ENCODE peak calls at places on chromosome 13, in eight cellular contexts. T is HCT116, A is stomach, D is breast epithelium, Y is prostate gland, F is transverse colon, B is spleen, M is upper lobe of left lung. E is an unnamed sample.

GRCh38 chr13:47188802-47189201 is 291.9 kb upstream of the HTR2A start:
- DNase-seq in Y (no peak), A (no peak), M (no peak), D (no peak), B (no peak), T (no peak), F (no peak), E (no peak)

GRCh38 chr13:114064516-114065140 is 67.8 kb downstream of the RASA3 start:
- DNase-seq in Y (peak), A (peak), M (peak), D (no peak), B (peak), T (no peak), F (peak), E (no peak)

GRCh38 chr13:93230466-93230865 is 3.9 kb downstream of the GPC6 start:
- DNase-seq in M (no peak), T (no peak), A (no peak), Y (no peak), F (no peak), B (no peak), D (no peak), E (no peak)

GRCh38 chr13:67045357-67045756 is 184.8 kb downstream of the PCDH9 start:
- DNase-seq in D (no peak), Y (no peak), M (no peak), B (no peak), T (no peak), A (no peak), F (no peak), E (no peak)

GRCh38 chr13:47869780-47870179 is 131.3 kb downstream of the SUCLA2 start:
- DNase-seq in Y (no peak), A (no peak), D (no peak), F (no peak), B (no peak), T (no peak), M (no peak), E (no peak)

GRCh38 chr13:50396001-50396400 is 380.8 kb downstream of the KCNRG start:
- DNase-seq in B (no peak), T (no peak), D (no peak), F (no peak), Y (no peak), A (no peak), M (no peak), E (peak)

GRCh38 chr13:79673310-79673992 is 192.5 kb downstream of the NDFIP2 start:
- DNase-seq in B (no peak), M (no peak), T (no peak), F (no peak), A (no peak), Y (no peak), D (no peak), E (no peak)

GRCh38 chr13:49641810-49642291 is 13.5 kb downstream of the ARL11 start:
- DNase-seq in D (no peak), A (no peak), M (no peak), F (peak), Y (no peak), B (peak), T (no peak), E (peak)

GRCh38 chr13:90375851-90376250 is 971.6 kb upstream of the MIR17HG start:
- DNase-seq in B (no peak), Y (no peak), A (no peak), M (no peak), D (no peak), T (no peak), F (no peak), E (no peak)

GRCh38 chr13:113474179-113474578 is 16.3 kb downstream of the DCUN1D2 start:
- DNase-seq in M (no peak), B (no peak), A (no peak), F (peak), T (no peak), D (peak), Y (no peak), E (no peak)

GRCh38 chr13:50456111-50456510 is 387.4 kb downstream of the DLEU7 start:
- DNase-seq in A (no peak), D (no peak), M (no peak), F (no peak), T (no peak), B (no peak), Y (no peak), E (no peak)

GRCh38 chr13:114102521-114103288 is 29.7 kb downstream of the RASA3 start:
- DNase-seq in Y (no peak), D (no peak), T (no peak), F (peak), B (peak), M (peak), A (no peak), E (no peak)

GRCh38 chr13:43388282-43389034 is 365.1 kb downstream of the DNAJC15 start:
- DNase-seq in A (peak), F (no peak), D (no peak), Y (no peak), T (peak), B (no peak), M (no peak), E (no peak)

GRCh38 chr13:50282016-50282415 is 266.8 kb downstream of the KCNRG start:
- DNase-seq in D (no peak), T (no peak), Y (no peak), M (no peak), A (no peak), F (no peak), B (no peak), E (no peak)

GRCh38 chr13:53064721-53065120 is 36.1 kb downstream of the OLFM4 start:
- DNase-seq in F (no peak), B (no peak), D (no peak), A (no peak), M (no peak), T (no peak), Y (no peak), E (no peak)

GRCh38 chr13:24613128-24613527 is 67.1 kb upstream of the ATP12A start:
- DNase-seq in F (no peak), A (no peak), T (no peak), M (no peak), D (no peak), B (no peak), Y (no peak), E (no peak)

GRCh38 chr13:24038846-24039330 is 121.6 kb upstream of the SPATA13 start:
- DNase-seq in F (peak), D (peak), T (no peak), B (no peak), A (no peak), Y (peak), M (no peak), E (no peak)

GRCh38 chr13:36764957-36765356 is 54.1 kb upstream of the RFXAP start:
- DNase-seq in M (no peak), T (no peak), A (no peak), F (no peak), D (no peak), B (no peak), Y (no peak), E (no peak)

GRCh38 chr13:31920301-31920818 is 111.2 kb upstream of the FRY start:
- DNase-seq in B (no peak), D (no peak), T (no peak), M (no peak), A (no peak), F (no peak), Y (no peak), E (no peak)

GRCh38 chr13:44416297-44416696 is 42.7 kb downstream of the SERP2 start:
- DNase-seq in D (no peak), M (no peak), F (no peak), Y (no peak), A (no peak), B (peak), T (no peak), E (no peak)

GRCh38 chr13:95343944-95344343 is 42.7 kb upstream of the ABCC4 start:
- DNase-seq in F (no peak), B (no peak), M (no peak), Y (no peak), T (no peak), D (no peak), A (no peak), E (no peak)

GRCh38 chr13:106573855-106574254 is 5.9 kb upstream of the ARGLU1 start:
- DNase-seq in T (no peak), M (no peak), F (peak), A (peak), D (no peak), B (no peak), Y (no peak), E (no peak)

GRCh38 chr13:98927954-98928927 is 49.6 kb downstream of the DOCK9 start:
- DNase-seq in D (no peak), F (no peak), Y (no peak), M (no peak), B (no peak), A (no peak), T (no peak), E (no peak)

GRCh38 chr13:29936051-29936813 is 85.8 kb upstream of the UBL3 start:
- DNase-seq in F (no peak), A (no peak), T (no peak), M (no peak), Y (no peak), B (peak), D (no peak), E (no peak)

GRCh38 chr13:113774177-113775107 is 15.4 kb downstream of the TMEM255B start:
- DNase-seq in M (no peak), T (no peak), B (no peak), D (no peak), Y (no peak), A (peak), F (no peak), E (no peak)

GRCh38 chr13:108779308-108779707 is 149.9 kb downstream of the MYO16 start:
- DNase-seq in Y (no peak), M (no peak), B (no peak), D (no peak), A (no peak), T (no peak), F (no peak), E (no peak)

GRCh38 chr13:72677431-72677830 is 50.0 kb downstream of the MZT1 start:
- DNase-seq in T (no peak), M (no peak), F (no peak), A (no peak), D (no peak), Y (no peak), B (no peak), E (no peak)

GRCh38 chr13:65268009-65268408 is 1962.1 kb downstream of the PCDH9 start:
- DNase-seq in F (no peak), Y (no peak), T (no peak), A (no peak), B (no peak), M (no peak), D (no peak), E (no peak)

GRCh38 chr13:36986462-36987240 is 12.5 kb downstream of the ALG5 start:
- DNase-seq in T (no peak), A (no peak), M (no peak), B (no peak), F (no peak), Y (no peak), D (no peak), E (no peak)

GRCh38 chr13:105273665-105274222 is 1261.7 kb downstream of the EFNB2 start:
- DNase-seq in A (no peak), T (no peak), D (no peak), B (no peak), F (no peak), M (no peak), Y (no peak), E (no peak)

GRCh38 chr13:105276571-105276970 is 1258.9 kb downstream of the EFNB2 start:
- DNase-seq in D (no peak), A (no peak), F (no peak), Y (no peak), M (no peak), T (no peak), B (no peak), E (no peak)

GRCh38 chr13:105272660-105273631 is 1262.5 kb downstream of the EFNB2 start:
- DNase-seq in B (peak), Y (no peak), M (peak), F (no peak), T (no peak), A (no peak), D (no peak), E (no peak)

DNA sequence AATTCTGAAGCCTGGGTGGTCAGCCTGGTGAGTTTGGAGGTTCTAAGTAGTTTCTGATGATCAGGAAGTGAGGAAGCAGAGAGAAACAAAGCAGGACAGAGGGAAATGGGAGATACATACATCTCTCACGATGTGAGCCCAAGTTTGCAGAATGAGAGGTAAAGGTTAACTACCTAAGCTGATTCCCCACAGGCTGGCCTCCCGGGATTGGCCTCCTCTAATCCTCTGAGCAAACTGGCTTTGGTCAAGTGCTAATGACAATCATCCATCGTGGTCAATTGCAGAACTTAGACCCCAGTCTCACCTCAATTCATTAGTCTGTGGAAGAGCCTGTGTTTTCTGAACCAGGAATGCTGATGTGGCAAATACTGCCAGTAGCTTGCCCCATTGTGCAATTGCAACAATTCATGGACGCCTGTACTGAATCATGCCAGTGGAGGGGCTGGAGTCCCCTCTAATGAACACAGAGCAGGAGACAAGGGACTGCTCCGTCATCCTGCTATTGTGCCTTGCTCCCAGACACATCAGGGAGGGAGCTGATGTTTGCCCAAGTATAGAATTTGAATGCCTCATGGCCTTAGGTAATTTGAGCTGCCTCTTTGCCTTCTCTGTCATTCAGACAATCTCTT is 1256.6 kb downstream of the EFNB2 start:
- DNase-seq in T (no peak), B (no peak), A (no peak), Y (no peak), D (no peak), F (no peak), M (no peak), E (no peak)
- H3K27ac ChIP-seq in T (no peak), B (no peak), A (no peak), Y (no peak), D (no peak), F (no peak), M (no peak), E (no peak)

DNA sequence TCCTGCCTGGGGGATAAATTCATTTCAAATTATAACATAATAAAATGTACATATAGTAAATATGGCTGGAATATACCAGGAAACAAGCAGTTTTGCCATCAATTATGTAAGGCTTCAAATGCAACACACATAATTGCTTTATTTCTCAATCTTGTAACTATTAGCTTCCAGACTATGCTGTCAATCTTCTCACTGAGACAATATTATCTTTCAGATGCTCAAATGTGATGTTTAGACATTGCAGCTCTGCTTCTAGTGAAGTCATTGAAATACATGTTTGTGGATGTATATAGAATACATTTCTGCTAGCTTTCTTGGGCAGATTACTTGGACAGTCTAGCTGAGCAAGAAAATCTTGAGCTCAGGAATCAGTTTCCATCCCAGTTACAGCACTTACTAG is 454.4 kb downstream of the TDRD3 start:
- DNase-seq in M (no peak), T (no peak), D (no peak), A (no peak), F (no peak), Y (no peak), B (no peak), E (no peak)
- TF ChIP-seq POLR2AphosphoS5 in M (no peak), T (no peak), D (no peak), A (no peak), F (no peak), Y (no peak), B (no peak), E (no peak)

DNA sequence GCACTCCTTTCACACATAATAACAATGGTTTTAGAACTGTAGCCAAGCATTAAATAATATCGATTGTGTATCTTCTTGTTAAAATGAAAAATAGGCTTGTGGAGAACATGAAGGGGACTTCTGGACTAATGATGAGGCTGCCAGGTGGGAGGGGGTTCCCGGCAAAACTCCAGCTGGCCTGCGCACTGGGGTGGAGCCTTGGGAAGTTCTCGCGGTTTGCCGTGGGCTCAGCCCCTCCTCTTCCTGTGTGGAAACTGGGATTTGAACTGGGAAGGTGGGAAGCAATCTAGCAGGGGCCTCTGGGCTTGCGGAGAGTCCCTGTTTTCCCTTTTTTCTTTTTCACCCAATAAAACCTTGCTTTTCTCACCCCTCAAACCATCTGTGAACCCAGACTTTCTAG is 113.7 kb upstream of the SLITRK1 start:
- DNase-seq in F (no peak), D (no peak), B (no peak), Y (no peak), T (no peak), A (no peak), M (no peak), E (no peak)
- TF ChIP-seq POLR2A in F (no peak), D (no peak), B (no peak), Y (no peak), T (no peak), A (no peak), M (no peak), E (no peak)

GRCh38 chr13:111258637-111259036 is 61.8 kb upstream of the TEX29 start:
- DNase-seq in F (no peak), T (no peak), D (no peak), Y (no peak), M (no peak), B (no peak), A (no peak), E (no peak)
- H3K27ac ChIP-seq in F (no peak), T (no peak), D (no peak), Y (no peak), M (no peak), B (no peak), A (no peak), E (no peak)

E was measured in vagina.